ENCODE peak calls at places on chromosome 10, in five cellular contexts. One of them, this sample, is unnamed.

GRCh38 chr10:89115876-89116627 is 91.1 kb downstream of the CH25H start:
- DNase-seq in upper lobe of left lung: peak; percentile 63
- DNase-seq in suprapubic skin: no peak
- DNase-seq in uterus: no peak
- DNase-seq in right lobe of liver: no peak
- DNase-seq in this sample: no peak

GRCh38 chr10:79310217-79310865 is 36.9 kb upstream of the PPIF start:
- DNase-seq in upper lobe of left lung: no peak
- DNase-seq in suprapubic skin: no peak
- DNase-seq in uterus: no peak
- DNase-seq in right lobe of liver: no peak
- DNase-seq in this sample: no peak

GRCh38 chr10:89250814-89251416 is 660 bp downstream of the LIPA start:
- DNase-seq in suprapubic skin: no peak
- DNase-seq in right lobe of liver: no peak
- DNase-seq in upper lobe of left lung: peak; percentile 35
- DNase-seq in uterus: no peak
- DNase-seq in this sample: no peak

GRCh38 chr10:125172694-125173093 is 12.3 kb upstream of the CTBP2 start:
- DNase-seq in uterus: no peak
- DNase-seq in suprapubic skin: no peak
- DNase-seq in right lobe of liver: no peak
- DNase-seq in upper lobe of left lung: no peak
- DNase-seq in this sample: no peak

GRCh38 chr10:335151-335800 is 200.0 kb downstream of the ZMYND11 start:
- DNase-seq in uterus: no peak
- DNase-seq in suprapubic skin: no peak
- DNase-seq in right lobe of liver: no peak
- DNase-seq in upper lobe of left lung: no peak
- DNase-seq in this sample: no peak

GRCh38 chr10:103789771-103790201 is 65.6 kb downstream of the SH3PXD2A start:
- DNase-seq in right lobe of liver: no peak
- DNase-seq in uterus: no peak
- DNase-seq in suprapubic skin: no peak
- DNase-seq in upper lobe of left lung: no peak
- DNase-seq in this sample: no peak

GRCh38 chr10:70786799-70787415 is 1.7 kb upstream of the TBATA start:
- DNase-seq in upper lobe of left lung: no peak
- DNase-seq in uterus: no peak
- DNase-seq in suprapubic skin: no peak
- DNase-seq in right lobe of liver: no peak
- DNase-seq in this sample: no peak

GRCh38 chr10:90642136-90642535 is 215.7 kb downstream of the HTR7 start:
- DNase-seq in suprapubic skin: no peak
- DNase-seq in uterus: no peak
- DNase-seq in upper lobe of left lung: no peak
- DNase-seq in right lobe of liver: no peak
- DNase-seq in this sample: no peak

GRCh38 chr10:48739141-48739540 is 54.5 kb downstream of the WDFY4 start:
- DNase-seq in suprapubic skin: no peak
- DNase-seq in upper lobe of left lung: no peak
- DNase-seq in uterus: no peak
- DNase-seq in right lobe of liver: no peak
- DNase-seq in this sample: no peak

GRCh38 chr10:10320981-10321380 is 696.7 kb upstream of the CELF2 start:
- DNase-seq in suprapubic skin: no peak
- DNase-seq in right lobe of liver: no peak
- DNase-seq in upper lobe of left lung: no peak
- DNase-seq in uterus: no peak
- DNase-seq in this sample: no peak

GRCh38 chr10:24277277-24277676 is 68.3 kb downstream of the KIAA1217 start:
- DNase-seq in right lobe of liver: no peak
- DNase-seq in suprapubic skin: no peak
- DNase-seq in uterus: no peak
- DNase-seq in upper lobe of left lung: no peak
- DNase-seq in this sample: no peak

GRCh38 chr10:70672165-70672992 is at the start of gene ADAMTS14:
- DNase-seq in upper lobe of left lung: peak; percentile 90
- DNase-seq in uterus: no peak
- DNase-seq in suprapubic skin: no peak
- DNase-seq in right lobe of liver: no peak
- DNase-seq in this sample: no peak

GRCh38 chr10:91974960-91975359 is 51.4 kb downstream of the BTAF1 start:
- DNase-seq in right lobe of liver: no peak
- DNase-seq in uterus: no peak
- DNase-seq in upper lobe of left lung: no peak
- DNase-seq in suprapubic skin: no peak
- DNase-seq in this sample: no peak

GRCh38 chr10:97849491-97850402 is at the start of gene GOLGA7B:
- DNase-seq in suprapubic skin: no peak
- DNase-seq in uterus: no peak
- DNase-seq in right lobe of liver: no peak
- DNase-seq in upper lobe of left lung: peak; percentile 91
- DNase-seq in this sample: no peak

GRCh38 chr10:52312999-52313349 is 1.1 kb upstream of the DKK1 start:
- DNase-seq in upper lobe of left lung: no peak
- DNase-seq in suprapubic skin: no peak
- DNase-seq in uterus: no peak
- DNase-seq in right lobe of liver: no peak
- DNase-seq in this sample: no peak

GRCh38 chr10:78028438-78029293 is 649 bp downstream of the POLR3A start:
- DNase-seq in upper lobe of left lung: no peak
- DNase-seq in uterus: no peak
- DNase-seq in suprapubic skin: no peak
- DNase-seq in right lobe of liver: peak; percentile 57
- DNase-seq in this sample: no peak

GRCh38 chr10:25869609-25870008 is 64.4 kb upstream of the MYO3A start:
- DNase-seq in right lobe of liver: no peak
- DNase-seq in upper lobe of left lung: no peak
- DNase-seq in suprapubic skin: no peak
- DNase-seq in uterus: no peak
- DNase-seq in this sample: no peak

DNA sequence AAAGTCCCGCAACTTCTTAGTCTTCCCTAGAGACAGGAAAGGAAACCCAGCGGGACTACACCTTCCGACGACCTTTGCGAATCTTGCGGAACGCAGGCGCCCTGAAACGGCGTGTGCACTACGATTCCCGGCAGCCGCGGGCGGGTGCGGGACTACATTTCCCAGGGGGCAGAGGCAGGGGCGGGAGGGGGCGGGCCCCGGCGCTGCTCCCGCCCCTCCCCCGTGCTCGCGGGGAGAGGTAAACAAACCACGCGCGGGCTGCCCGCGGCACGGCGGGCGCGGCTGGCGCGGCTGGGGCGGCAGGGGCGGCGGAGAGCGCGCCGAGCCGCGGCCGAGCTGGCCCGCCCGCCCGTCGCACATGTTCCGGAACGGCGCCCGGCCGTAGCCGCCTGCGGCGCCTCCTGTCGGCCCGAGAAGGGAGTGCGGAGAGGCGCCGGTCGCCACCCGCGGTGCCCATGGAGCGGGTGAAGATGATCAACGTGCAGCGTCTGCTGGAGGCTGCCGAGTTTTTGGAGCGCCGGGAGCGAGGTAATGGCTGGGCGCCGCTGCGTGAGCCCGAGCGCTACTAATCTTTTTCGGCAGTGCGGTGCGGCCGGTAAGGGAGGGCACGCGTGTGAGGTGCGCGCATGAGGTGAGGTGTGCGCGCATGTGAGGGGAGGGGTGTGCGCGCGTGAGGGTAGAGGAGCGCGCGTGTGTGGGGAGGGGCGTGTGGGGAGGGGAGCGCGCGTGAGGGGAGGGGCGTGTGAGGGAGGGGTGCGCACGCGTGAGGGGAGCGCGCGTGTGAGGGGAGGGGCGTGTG is 18.6 kb downstream of the MXI1 start:
- DNase-seq in uterus: peak; percentile 90
- DNase-seq in upper lobe of left lung: peak; percentile 96
- DNase-seq in right lobe of liver: peak; percentile 94
- DNase-seq in suprapubic skin: peak; percentile 94
- DNase-seq in this sample: peak; percentile 53
- TF ChIP-seq POLR2A in uterus: peak; percentile 40
- TF ChIP-seq POLR2A in upper lobe of left lung: peak; percentile 46
- TF ChIP-seq POLR2A in right lobe of liver: peak; percentile 54
- TF ChIP-seq POLR2A in suprapubic skin: peak; percentile 69
- TF ChIP-seq POLR2A in this sample: no peak

GRCh38 chr10:109166935-109167334 is 756.4 kb downstream of the XPNPEP1 start:
- DNase-seq in right lobe of liver: no peak
- DNase-seq in suprapubic skin: no peak
- DNase-seq in uterus: no peak
- DNase-seq in upper lobe of left lung: no peak
- DNase-seq in this sample: no peak
- H3K9me3 ChIP-seq in right lobe of liver: no peaks in the 10 kb centered on the region
- H3K9me3 ChIP-seq in suprapubic skin: no peaks in the 10 kb centered on the region
- H3K9me3 ChIP-seq in uterus: no peaks in the 10 kb centered on the region
- H3K9me3 ChIP-seq in upper lobe of left lung: no peaks in the 10 kb centered on the region
- H3K9me3 ChIP-seq in this sample: peaks cover 3% of the 10 kb centered on the region

GRCh38 chr10:5888843-5889623 is 660 bp downstream of the ANKRD16 start:
- DNase-seq in uterus: peak; percentile 40
- DNase-seq in right lobe of liver: peak; percentile 54
- DNase-seq in suprapubic skin: peak; percentile 69
- DNase-seq in upper lobe of left lung: peak; percentile 90
- DNase-seq in this sample: no peak
- TF ChIP-seq CTCF in uterus: no peak
- TF ChIP-seq CTCF in right lobe of liver: no peak
- TF ChIP-seq CTCF in suprapubic skin: no peak
- TF ChIP-seq CTCF in upper lobe of left lung: no peak
- TF ChIP-seq CTCF in this sample: no peak

GRCh38 chr10:96588060-96588554 is 1.3 kb upstream of the TM9SF3 start:
- DNase-seq in uterus: no peak
- DNase-seq in upper lobe of left lung: no peak
- DNase-seq in right lobe of liver: no peak
- DNase-seq in suprapubic skin: no peak
- DNase-seq in this sample: no peak
- TF ChIP-seq POLR2A in uterus: no peak
- TF ChIP-seq POLR2A in upper lobe of left lung: no peak
- TF ChIP-seq POLR2A in right lobe of liver: peak; percentile 52
- TF ChIP-seq POLR2A in suprapubic skin: no peak
- TF ChIP-seq POLR2A in this sample: no peak

DNA sequence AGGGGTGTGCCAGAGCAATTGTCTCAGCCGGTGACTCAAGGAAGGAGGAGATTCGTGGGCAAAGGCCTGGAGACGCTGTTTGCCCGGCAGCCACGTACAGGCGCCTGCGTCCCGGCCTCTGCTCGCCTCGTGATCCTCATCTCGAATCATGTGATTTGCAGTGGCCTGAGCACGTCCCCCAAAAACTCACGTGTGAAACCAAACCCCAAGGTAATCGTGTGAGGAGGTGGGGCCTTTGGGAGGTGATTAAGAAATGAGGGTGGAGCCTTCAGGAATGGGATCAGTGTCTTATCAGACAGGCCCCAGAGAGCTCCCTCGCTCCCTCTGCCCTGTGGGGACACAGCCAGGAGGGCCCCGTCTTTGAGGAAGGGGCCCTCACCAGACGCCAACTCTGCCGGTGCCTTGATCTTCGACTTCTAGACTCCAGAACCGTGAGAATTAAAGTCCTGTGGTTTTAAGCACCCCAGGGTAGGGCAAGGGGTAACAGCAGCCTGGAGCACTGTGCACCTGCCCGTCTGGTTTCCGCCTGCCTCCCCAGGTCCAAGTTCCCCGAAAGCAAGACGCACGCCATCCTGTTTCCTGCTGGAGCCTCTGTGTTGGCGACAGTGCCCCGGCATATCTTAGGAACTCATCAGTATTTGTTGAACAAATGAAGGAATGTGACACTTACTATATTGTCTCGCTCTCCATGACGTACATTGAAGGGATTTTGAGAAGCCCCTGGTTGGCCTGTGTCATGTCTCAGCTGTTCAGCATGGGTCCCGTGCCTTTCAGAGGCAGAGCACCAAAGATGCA is 226.5 kb downstream of the TCERG1L start:
- DNase-seq in suprapubic skin: no peak
- DNase-seq in uterus: no peak
- DNase-seq in right lobe of liver: no peak
- DNase-seq in upper lobe of left lung: peak; percentile 64
- DNase-seq in this sample: no peak
- H3K9me3 ChIP-seq in suprapubic skin: no peaks in the 10 kb centered on the region
- H3K9me3 ChIP-seq in uterus: no peaks in the 10 kb centered on the region
- H3K9me3 ChIP-seq in right lobe of liver: no peaks in the 10 kb centered on the region
- H3K9me3 ChIP-seq in upper lobe of left lung: no peaks in the 10 kb centered on the region
- H3K9me3 ChIP-seq in this sample: no peaks in the 10 kb centered on the region

GRCh38 chr10:31321396-31321941 is 2.5 kb downstream of the ZEB1 start:
- DNase-seq in suprapubic skin: no peak
- DNase-seq in uterus: no peak
- DNase-seq in upper lobe of left lung: no peak
- DNase-seq in right lobe of liver: no peak
- DNase-seq in this sample: no peak

GRCh38 chr10:31319602-31320178 is 674 bp downstream of the ZEB1 start:
- DNase-seq in uterus: no peak
- DNase-seq in upper lobe of left lung: peak; percentile 89
- DNase-seq in suprapubic skin: no peak
- DNase-seq in right lobe of liver: no peak
- DNase-seq in this sample: no peak

GRCh38 chr10:31320598-31321211 is 1.7 kb downstream of the ZEB1 start:
- DNase-seq in right lobe of liver: peak; percentile 54
- DNase-seq in suprapubic skin: peak; percentile 67
- DNase-seq in uterus: peak; percentile 63
- DNase-seq in upper lobe of left lung: peak; percentile 86
- DNase-seq in this sample: no peak

GRCh38 chr10:31320179-31320597 is 1.2 kb downstream of the ZEB1 start:
- DNase-seq in uterus: peak; percentile 57
- DNase-seq in upper lobe of left lung: no peak
- DNase-seq in right lobe of liver: peak; percentile 76
- DNase-seq in suprapubic skin: peak; percentile 66
- DNase-seq in this sample: no peak

DNA sequence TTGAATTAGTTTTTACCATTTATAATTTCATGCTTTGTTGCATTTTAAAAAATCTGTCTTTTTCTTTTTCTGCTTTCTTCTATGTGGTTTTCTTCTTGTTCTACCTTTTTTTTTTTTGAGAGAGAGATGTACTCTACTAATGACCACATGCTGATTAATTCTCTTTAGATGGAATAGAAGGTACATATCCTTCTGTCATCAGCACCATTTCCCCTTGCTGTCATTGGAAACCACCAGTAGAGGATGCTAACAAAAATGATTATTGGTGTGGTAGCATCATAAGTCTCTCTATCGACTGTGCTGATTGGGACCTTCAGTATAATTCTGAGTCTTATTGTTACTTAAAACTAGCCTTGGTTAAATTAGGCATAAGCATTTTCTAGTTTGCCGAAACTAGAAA is 3.6 kb downstream of the ZEB1 start:
- DNase-seq in suprapubic skin: no peak
- DNase-seq in right lobe of liver: no peak
- DNase-seq in upper lobe of left lung: no peak
- DNase-seq in uterus: no peak
- DNase-seq in this sample: no peak
- TF ChIP-seq CTCF in suprapubic skin: no peak
- TF ChIP-seq CTCF in right lobe of liver: peak; percentile 20
- TF ChIP-seq CTCF in upper lobe of left lung: no peak
- TF ChIP-seq CTCF in uterus: peak; percentile 19
- TF ChIP-seq CTCF in this sample: no peak

GRCh38 chr10:30254926-30255325 is 94.2 kb downstream of the MTPAP start:
- DNase-seq in suprapubic skin: no peak
- DNase-seq in uterus: no peak
- DNase-seq in right lobe of liver: no peak
- DNase-seq in upper lobe of left lung: no peak
- DNase-seq in this sample: no peak

DNA sequence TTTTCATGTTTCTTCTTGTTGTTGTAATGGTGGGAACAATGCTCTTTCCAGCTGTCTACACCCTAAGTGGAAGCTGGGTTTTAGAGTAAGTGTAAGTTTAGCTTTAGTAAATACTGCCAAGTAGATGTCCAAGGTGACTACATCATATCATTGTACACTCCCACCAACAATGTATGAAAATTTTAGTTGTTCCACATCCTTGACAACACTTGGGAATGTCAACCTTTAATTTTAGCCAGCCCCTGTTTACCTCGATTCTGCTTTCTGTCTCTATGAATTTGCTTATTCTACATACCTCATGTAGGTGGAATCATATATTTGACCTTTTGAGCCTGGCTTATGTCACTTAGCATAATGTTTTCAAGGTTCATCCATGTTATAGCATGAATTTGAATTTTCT is 93.0 kb downstream of the MTPAP start:
- DNase-seq in right lobe of liver: no peak
- DNase-seq in uterus: no peak
- DNase-seq in suprapubic skin: no peak
- DNase-seq in upper lobe of left lung: no peak
- DNase-seq in this sample: no peak
- TF ChIP-seq POLR2A in right lobe of liver: no peak
- TF ChIP-seq POLR2A in uterus: no peak
- TF ChIP-seq POLR2A in suprapubic skin: no peak
- TF ChIP-seq POLR2A in upper lobe of left lung: no peak
- TF ChIP-seq POLR2A in this sample: no peak

This sample was measured in esophagus squamous epithelium.